ENCODE peak calls at places on chromosome 16, in seven cellular contexts. One of them, this sample, is unnamed.

GRCh38 chr16:11614587-11615175 is 28.0 kb upstream of the LITAF start:
- DNase-seq in Peyer's patch: no peak
- DNase-seq in heart right ventricle: no peak
- DNase-seq in sigmoid colon: no peak
- DNase-seq in endodermal cell: peak
- DNase-seq in body of pancreas: no peak
- DNase-seq in stomach: no peak
- DNase-seq in this sample: no peak

GRCh38 chr16:88368036-88368435 is 14.7 kb upstream of the ZNF469 start:
- DNase-seq in Peyer's patch: no peak
- DNase-seq in heart right ventricle: no peak
- DNase-seq in sigmoid colon: peak
- DNase-seq in endodermal cell: no peak
- DNase-seq in body of pancreas: no peak
- DNase-seq in stomach: no peak
- DNase-seq in this sample: no peak

GRCh38 chr16:57091200-57091989 is 988 bp upstream of the CPNE2 start:
- DNase-seq in Peyer's patch: peak
- DNase-seq in heart right ventricle: peak
- DNase-seq in sigmoid colon: peak
- DNase-seq in endodermal cell: peak
- DNase-seq in body of pancreas: peak
- DNase-seq in stomach: peak
- DNase-seq in this sample: no peak

GRCh38 chr16:22898874-22899348 is 84.9 kb downstream of the HS3ST2 start:
- DNase-seq in Peyer's patch: peak
- DNase-seq in heart right ventricle: peak
- DNase-seq in sigmoid colon: peak
- DNase-seq in endodermal cell: peak
- DNase-seq in body of pancreas: peak
- DNase-seq in stomach: peak
- DNase-seq in this sample: no peak

GRCh38 chr16:15052747-15053476 is 3.0 kb downstream of the NTAN1 start:
- DNase-seq in Peyer's patch: no peak
- DNase-seq in heart right ventricle: no peak
- DNase-seq in sigmoid colon: no peak
- DNase-seq in endodermal cell: no peak
- DNase-seq in body of pancreas: no peak
- DNase-seq in stomach: no peak
- DNase-seq in this sample: no peak

GRCh38 chr16:30350134-30350871 is 4.8 kb downstream of the CD2BP2 start:
- DNase-seq in Peyer's patch: peak
- DNase-seq in heart right ventricle: no peak
- DNase-seq in sigmoid colon: no peak
- DNase-seq in endodermal cell: no peak
- DNase-seq in body of pancreas: no peak
- DNase-seq in stomach: no peak
- DNase-seq in this sample: no peak

GRCh38 chr16:85526132-85526731 is 86.9 kb upstream of the GSE1 start:
- DNase-seq in Peyer's patch: no peak
- DNase-seq in heart right ventricle: no peak
- DNase-seq in sigmoid colon: no peak
- DNase-seq in endodermal cell: no peak
- DNase-seq in body of pancreas: no peak
- DNase-seq in stomach: no peak
- DNase-seq in this sample: no peak

GRCh38 chr16:76125871-76126270 is 151.3 kb upstream of the CNTNAP4 start:
- DNase-seq in Peyer's patch: no peak
- DNase-seq in heart right ventricle: no peak
- DNase-seq in sigmoid colon: no peak
- DNase-seq in endodermal cell: no peak
- DNase-seq in body of pancreas: no peak
- DNase-seq in stomach: no peak
- DNase-seq in this sample: no peak

DNA sequence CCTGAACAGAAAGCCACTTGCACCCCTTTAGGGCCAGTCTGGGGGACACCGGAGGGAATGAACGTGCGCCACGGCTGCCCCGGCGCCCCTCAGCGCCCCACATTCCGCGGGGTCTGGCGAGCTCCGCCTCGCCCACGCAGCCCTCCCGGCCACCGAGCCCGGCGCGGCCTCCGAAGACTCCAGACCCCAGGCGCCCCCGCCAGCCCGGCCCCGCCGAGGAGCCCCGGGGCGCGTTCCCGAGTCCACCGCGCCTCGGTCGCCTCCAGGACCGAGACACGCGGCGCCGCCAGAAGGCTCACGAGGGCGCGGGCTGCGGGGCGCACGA is 395 bp downstream of the CLCN7 start:
- DNase-seq in Peyer's patch: no peak
- DNase-seq in heart right ventricle: no peak
- DNase-seq in sigmoid colon: no peak
- DNase-seq in endodermal cell: no peak
- DNase-seq in body of pancreas: no peak
- DNase-seq in stomach: no peak
- DNase-seq in this sample: no peak
- H3K27ac ChIP-seq in Peyer's patch: peak
- H3K27ac ChIP-seq in heart right ventricle: peak
- H3K27ac ChIP-seq in sigmoid colon: peak
- H3K27ac ChIP-seq in endodermal cell: peak
- H3K27ac ChIP-seq in body of pancreas: peak
- H3K27ac ChIP-seq in stomach: peak
- H3K27ac ChIP-seq in this sample: no peak

GRCh38 chr16:10180771-10181163 is 1.5 kb downstream of the GRIN2A start:
- DNase-seq in Peyer's patch: peak
- DNase-seq in heart right ventricle: peak
- DNase-seq in sigmoid colon: no peak
- DNase-seq in endodermal cell: peak
- DNase-seq in body of pancreas: peak
- DNase-seq in stomach: no peak
- DNase-seq in this sample: no peak
- H3K4me3 ChIP-seq in Peyer's patch: no peak
- H3K4me3 ChIP-seq in heart right ventricle: no peak
- H3K4me3 ChIP-seq in sigmoid colon: peak
- H3K4me3 ChIP-seq in endodermal cell: peak
- H3K4me3 ChIP-seq in body of pancreas: no peak
- H3K4me3 ChIP-seq in stomach: peak
- H3K4me3 ChIP-seq in this sample: no peak

DNA sequence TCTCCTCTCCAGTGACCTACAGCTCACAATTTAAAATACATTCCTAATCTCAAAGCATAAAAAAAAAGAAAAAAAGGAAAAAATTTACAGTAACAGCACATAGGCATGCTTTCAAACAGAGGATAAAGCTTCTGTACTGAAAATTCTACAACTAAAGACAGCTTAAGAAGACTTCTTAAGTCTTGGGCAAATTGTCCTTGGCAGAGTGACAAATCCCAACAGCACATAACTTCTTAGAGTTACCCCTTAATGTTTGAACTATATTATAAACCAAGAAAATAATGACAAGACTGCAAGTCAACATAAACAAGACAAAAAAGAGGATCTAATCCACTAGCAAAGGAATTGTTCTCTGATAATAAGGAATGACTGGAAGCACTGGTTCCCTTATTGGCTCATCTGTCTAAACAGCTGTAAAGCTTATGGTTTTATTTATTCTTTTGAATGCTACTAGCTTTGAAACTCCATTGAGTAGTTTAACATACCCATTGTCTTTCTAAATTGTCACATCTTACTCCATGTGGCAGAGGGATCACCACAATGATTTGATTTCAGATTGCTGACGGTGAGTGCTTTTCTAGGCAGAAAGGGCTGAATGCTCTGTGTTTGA is 1576.8 kb upstream of the GOT2 start:
- DNase-seq in Peyer's patch: no peak
- DNase-seq in heart right ventricle: no peak
- DNase-seq in sigmoid colon: no peak
- DNase-seq in endodermal cell: no peak
- DNase-seq in body of pancreas: no peak
- DNase-seq in stomach: no peak
- DNase-seq in this sample: no peak
- TF ChIP-seq CTCF in Peyer's patch: no peak
- TF ChIP-seq CTCF in heart right ventricle: no peak
- TF ChIP-seq CTCF in sigmoid colon: no peak
- TF ChIP-seq CTCF in endodermal cell: no peak
- TF ChIP-seq CTCF in body of pancreas: no peak
- TF ChIP-seq CTCF in stomach: no peak
- TF ChIP-seq CTCF in this sample: no peak

GRCh38 chr16:3138823-3139426 is 4.1 kb downstream of the ZNF213 start:
- DNase-seq in Peyer's patch: no peak
- DNase-seq in heart right ventricle: no peak
- DNase-seq in sigmoid colon: no peak
- DNase-seq in endodermal cell: no peak
- DNase-seq in body of pancreas: no peak
- DNase-seq in stomach: no peak
- DNase-seq in this sample: no peak
- H3K27ac ChIP-seq in Peyer's patch: no peak
- H3K27ac ChIP-seq in heart right ventricle: no peak
- H3K27ac ChIP-seq in sigmoid colon: no peak
- H3K27ac ChIP-seq in endodermal cell: no peak
- H3K27ac ChIP-seq in body of pancreas: no peak
- H3K27ac ChIP-seq in stomach: no peak
- H3K27ac ChIP-seq in this sample: no peak

GRCh38 chr16:995783-996182 is 14.2 kb downstream of the SOX8 start:
- DNase-seq in Peyer's patch: no peak
- DNase-seq in heart right ventricle: no peak
- DNase-seq in sigmoid colon: no peak
- DNase-seq in endodermal cell: no peak
- DNase-seq in body of pancreas: no peak
- DNase-seq in stomach: no peak
- DNase-seq in this sample: no peak

GRCh38 chr16:998211-998610 is 16.6 kb downstream of the SOX8 start:
- DNase-seq in Peyer's patch: no peak
- DNase-seq in heart right ventricle: no peak
- DNase-seq in sigmoid colon: no peak
- DNase-seq in endodermal cell: no peak
- DNase-seq in body of pancreas: no peak
- DNase-seq in stomach: no peak
- DNase-seq in this sample: no peak

GRCh38 chr16:998615-999014 is 17.0 kb downstream of the SOX8 start:
- DNase-seq in Peyer's patch: no peak
- DNase-seq in heart right ventricle: no peak
- DNase-seq in sigmoid colon: no peak
- DNase-seq in endodermal cell: no peak
- DNase-seq in body of pancreas: no peak
- DNase-seq in stomach: no peak
- DNase-seq in this sample: no peak

GRCh38 chr16:996672-997071 is 15.1 kb downstream of the SOX8 start:
- DNase-seq in Peyer's patch: no peak
- DNase-seq in heart right ventricle: no peak
- DNase-seq in sigmoid colon: no peak
- DNase-seq in endodermal cell: no peak
- DNase-seq in body of pancreas: no peak
- DNase-seq in stomach: no peak
- DNase-seq in this sample: no peak

GRCh38 chr16:997440-998051 is 16.0 kb downstream of the SOX8 start:
- DNase-seq in Peyer's patch: no peak
- DNase-seq in heart right ventricle: peak
- DNase-seq in sigmoid colon: no peak
- DNase-seq in endodermal cell: peak
- DNase-seq in body of pancreas: peak
- DNase-seq in stomach: peak
- DNase-seq in this sample: no peak
- H3K4me3 ChIP-seq in Peyer's patch: peak
- H3K4me3 ChIP-seq in heart right ventricle: peak
- H3K4me3 ChIP-seq in sigmoid colon: no peak
- H3K4me3 ChIP-seq in endodermal cell: no peak
- H3K4me3 ChIP-seq in body of pancreas: no peak
- H3K4me3 ChIP-seq in stomach: peak
- H3K4me3 ChIP-seq in this sample: no peak